ENCODE peak calls at places on chromosomes 2 and 18, in four cellular contexts. E, S, Y and B are unnamed samples.

GRCh38 chr2:70995227-70995729 is 605 bp upstream of the TEX261 start:
- DNase-seq in E (peak; percentile 30), S (no peak), Y (peak; percentile 50), B (peak; percentile 17)

GRCh38 chr2:164706522-164706921 is 85.2 kb upstream of the GRB14 start:
- DNase-seq in E (peak; percentile 53), S (no peak), Y (no peak), B (peak; percentile 76)

GRCh38 chr18:657311-657997 is at the start of gene TYMS:
- DNase-seq in E (peak; percentile 58), S (no peak), Y (peak; percentile 84), B (peak; percentile 51)

GRCh38 chr2:74845217-74845751 is 11.4 kb downstream of the HK2 start:
- DNase-seq in E (peak; percentile 94), S (no peak), Y (no peak), B (peak; percentile 94)

GRCh38 chr2:128324008-128324896 is 5.6 kb upstream of the HS6ST1 start:
- DNase-seq in E (no peak), S (no peak), Y (no peak), B (no peak)

GRCh38 chr2:108396845-108397244 is 19.1 kb downstream of the SULT1C4 start:
- DNase-seq in E (peak; percentile 52), S (no peak), Y (no peak), B (peak; percentile 47)

GRCh38 chr2:239161711-239162140 is 239.1 kb downstream of the HDAC4 start:
- DNase-seq in E (no peak), S (no peak), Y (no peak), B (no peak)

GRCh38 chr2:132725134-132725533 is 55.1 kb upstream of the LYPD1 start:
- DNase-seq in E (no peak), S (no peak), Y (no peak), B (no peak)

GRCh38 chr2:66929632-66930385 is 467.3 kb upstream of the ETAA1 start:
- DNase-seq in E (peak; percentile 76), S (no peak), Y (no peak), B (peak; percentile 81)

GRCh38 chr2:57180042-57180567 is 866.5 kb upstream of the VRK2 start:
- DNase-seq in E (peak; percentile 90), S (no peak), Y (no peak), B (peak; percentile 8)

GRCh38 chr18:75378674-75379315 is 48.7 kb downstream of the SMIM21 start:
- DNase-seq in E (no peak), S (no peak), Y (no peak), B (no peak)

DNA sequence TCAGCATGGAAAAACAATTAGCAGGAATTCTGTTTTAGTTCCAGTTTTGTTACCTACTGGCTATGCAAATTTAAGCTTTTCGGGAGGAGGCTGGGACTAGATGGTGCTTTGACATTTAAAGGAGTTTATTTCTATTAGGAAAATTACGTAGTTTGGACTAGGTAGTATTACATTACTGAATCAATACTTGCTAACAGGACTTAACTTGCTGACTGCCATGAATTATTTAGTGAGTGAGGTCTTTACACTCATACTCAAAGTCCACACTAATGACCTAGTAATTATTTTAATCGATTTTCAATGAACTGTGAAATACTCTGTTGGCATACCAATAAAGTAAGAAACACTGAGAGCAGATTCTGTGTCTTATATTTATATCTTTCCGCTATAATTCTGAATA is 55.1 kb downstream of the CHST9 start:
- DNase-seq in E (no peak), S (no peak), Y (no peak), B (no peak)
- TF ChIP-seq FOS in E (no peak), S (no peak), Y (no peak), B (no peak)

GRCh38 chr2:150817422-150817821 is 330.0 kb upstream of the RND3 start:
- DNase-seq in E (no peak), S (no peak), Y (no peak), B (no peak)

GRCh38 chr2:150811259-150811912 is 323.9 kb upstream of the RND3 start:
- DNase-seq in E (no peak), S (no peak), Y (no peak), B (peak; percentile 50)

GRCh38 chr2:150809083-150809482 is 321.6 kb upstream of the RND3 start:
- DNase-seq in E (no peak), S (no peak), Y (no peak), B (no peak)

GRCh38 chr2:150812664-150813408 is 325.4 kb upstream of the RND3 start:
- DNase-seq in E (no peak), S (no peak), Y (no peak), B (no peak)
- TF ChIP-seq FOS in E (no peak), S (no peak), Y (no peak), B (no peak)

GRCh38 chr2:175308005-175308404 is 126.5 kb upstream of the ATP5MC3 start:
- DNase-seq in E (no peak), S (no peak), Y (no peak), B (no peak)

GRCh38 chr2:175310813-175311504 is 129.4 kb upstream of the ATP5MC3 start:
- DNase-seq in E (no peak), S (no peak), Y (no peak), B (no peak)

GRCh38 chr2:175304541-175304940 is 123.0 kb upstream of the ATP5MC3 start:
- DNase-seq in E (no peak), S (no peak), Y (no peak), B (no peak)

GRCh38 chr2:175312137-175312536 is 130.6 kb upstream of the ATP5MC3 start:
- DNase-seq in E (no peak), S (no peak), Y (no peak), B (no peak)

DNA sequence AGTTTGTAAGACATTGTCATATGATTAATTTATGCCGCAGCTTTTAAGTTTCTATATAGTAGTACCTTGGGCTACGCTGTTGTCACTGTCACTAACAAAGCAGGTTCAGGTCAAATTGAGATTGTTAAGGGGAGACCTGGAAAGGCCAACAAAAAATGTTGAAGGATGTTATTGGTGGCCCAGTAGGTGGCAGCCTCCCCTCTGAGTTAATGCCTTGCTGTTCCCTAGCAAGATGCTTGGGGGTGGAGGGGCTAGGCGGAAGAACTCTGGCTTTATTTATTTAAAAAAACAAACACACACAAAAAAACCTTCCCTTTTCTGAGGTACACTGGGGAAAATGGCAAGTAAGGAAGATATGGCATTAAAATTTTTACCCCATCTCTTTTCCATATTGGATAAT is 128.3 kb upstream of the ATP5MC3 start:
- DNase-seq in E (peak; percentile 11), S (no peak), Y (peak; percentile 35), B (peak; percentile 10)
- TF ChIP-seq FOS in E (no peak), S (no peak), Y (no peak), B (no peak)

GRCh38 chr2:7726989-7727388 is 809.8 kb downstream of the RNF144A start:
- DNase-seq in E (no peak), S (no peak), Y (no peak), B (no peak)
- TF ChIP-seq FOS in E (no peak), S (no peak), Y (no peak), B (no peak)

GRCh38 chr2:18311413-18311812 is 249.0 kb downstream of the RDH14 start:
- DNase-seq in E (no peak), S (no peak), Y (no peak), B (peak; percentile 64)
- TF ChIP-seq FOS in E (no peak), S (no peak), Y (no peak), B (no peak)

GRCh38 chr2:40095003-40095402 is 315.9 kb upstream of the THUMPD2 start:
- DNase-seq in E (peak; percentile 54), S (no peak), Y (no peak), B (peak; percentile 83)

GRCh38 chr2:40101076-40101688 is 322.1 kb upstream of the THUMPD2 start:
- DNase-seq in E (no peak), S (no peak), Y (no peak), B (peak; percentile 92)

GRCh38 chr2:40098786-40099470 is 319.9 kb upstream of the THUMPD2 start:
- DNase-seq in E (no peak), S (no peak), Y (no peak), B (peak; percentile 76)

GRCh38 chr2:40096360-40096759 is 317.3 kb upstream of the THUMPD2 start:
- DNase-seq in E (peak; percentile 49), S (no peak), Y (no peak), B (peak; percentile 85)

GRCh38 chr2:40097691-40098376 is 318.8 kb upstream of the THUMPD2 start:
- DNase-seq in E (no peak), S (no peak), Y (no peak), B (peak; percentile 86)
- TF ChIP-seq FOS in E (no peak), S (no peak), Y (no peak), B (no peak)

GRCh38 chr2:219404954-219405353 is 13.2 kb upstream of the DES start:
- DNase-seq in E (no peak), S (no peak), Y (no peak), B (no peak)

GRCh38 chr2:219406861-219407230 is 11.3 kb upstream of the DES start:
- DNase-seq in E (no peak), S (no peak), Y (no peak), B (peak; percentile 97)

GRCh38 chr2:219404291-219404910 is 13.8 kb upstream of the DES start:
- DNase-seq in E (no peak), S (no peak), Y (no peak), B (no peak)

GRCh38 chr2:219405958-219406860 is 12.0 kb upstream of the DES start:
- DNase-seq in E (no peak), S (no peak), Y (no peak), B (no peak)

GRCh38 chr2:219405451-219405850 is 12.7 kb upstream of the DES start:
- DNase-seq in E (no peak), S (no peak), Y (no peak), B (no peak)
- TF ChIP-seq FOS in E (no peak), S (no peak), Y (no peak), B (no peak)

DNA sequence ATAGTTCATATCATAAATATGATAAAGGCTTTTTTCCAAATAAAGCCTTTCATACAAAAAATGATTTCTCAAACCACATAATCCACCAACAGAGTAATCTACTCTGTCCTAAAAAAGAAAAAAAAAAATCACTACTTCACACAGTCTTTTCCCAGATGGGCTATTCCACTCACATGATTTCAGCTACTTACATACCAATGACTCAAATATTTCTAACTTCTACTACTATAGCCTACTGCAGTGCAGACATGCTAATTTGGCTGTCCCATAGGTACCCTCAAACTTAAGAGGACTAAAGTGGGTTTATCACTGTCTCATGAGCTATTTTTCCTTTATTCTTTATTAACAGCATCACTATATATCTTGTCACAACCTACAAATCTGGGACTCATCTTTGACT is 57.4 kb downstream of the SLC66A3 start:
- DNase-seq in E (no peak), S (no peak), Y (no peak), B (no peak)
- TF ChIP-seq FOS in E (no peak), S (no peak), Y (no peak), B (no peak)